ENCODE peak calls at places on chromosomes 12 and 14, in nine cellular contexts. M is Peyer's patch; N is endodermal cell; W is aorta; Q is tibial nerve; O is astrocyte of the spinal cord; U is CD8-positive, alpha-beta memory T cell; D is psoas muscle; A is A549. J is an unnamed sample.

GRCh38 chr12:124909831-124910560 is 4.5 kb downstream of the UBC start:
- DNase-seq in M (no peak), N (no peak), W (peak; percentile 44), Q (no peak), O (peak; percentile 41), U (no peak), D (no peak), A (peak; percentile 82), J (no peak)

GRCh38 chr12:40104461-40105264 is 1.2 kb downstream of the SLC2A13 start:
- DNase-seq in M (no peak), N (no peak), W (no peak), Q (no peak), O (no peak), U (no peak), D (no peak), A (peak; percentile 14), J (no peak)

GRCh38 chr14:33839193-33840076 is 111.4 kb downstream of the EGLN3 start:
- DNase-seq in M (peak; percentile 71), N (peak; percentile 77), W (peak; percentile 78), Q (peak; percentile 75), O (peak; percentile 52), U (peak; percentile 16), D (peak; percentile 35), A (peak; percentile 42), J (no peak)

GRCh38 chr12:2233034-2233433 is 180.2 kb downstream of the CACNA1C start:
- DNase-seq in M (no peak), N (no peak), W (no peak), Q (no peak), O (no peak), U (no peak), D (no peak), A (no peak), J (no peak)

GRCh38 chr12:85644508-85644907 is 191.7 kb downstream of the RASSF9 start:
- DNase-seq in M (no peak), N (no peak), W (no peak), Q (no peak), O (no peak), U (no peak), D (no peak), A (no peak), J (no peak)

GRCh38 chr14:81831128-81831815 is 297.6 kb upstream of the SEL1L start:
- DNase-seq in M (no peak), N (no peak), W (no peak), Q (peak; percentile 46), O (no peak), U (no peak), D (peak; percentile 63), A (no peak), J (no peak)

GRCh38 chr12:2300168-2300567 is 247.4 kb downstream of the CACNA1C start:
- DNase-seq in M (no peak), N (peak; percentile 5), W (no peak), Q (no peak), O (no peak), U (no peak), D (no peak), A (no peak), J (no peak)

GRCh38 chr12:64678248-64678647 is 68.0 kb downstream of the RASSF3 start:
- DNase-seq in M (no peak), N (peak; percentile 73), W (no peak), Q (no peak), O (no peak), U (no peak), D (no peak), A (no peak), J (no peak)

GRCh38 chr12:5480953-5481300 is 49.0 kb downstream of the NTF3 start:
- DNase-seq in M (no peak), N (peak; percentile 73), W (no peak), Q (no peak), O (no peak), U (no peak), D (no peak), A (no peak), J (no peak)

GRCh38 chr14:28141662-28142061 is 624.9 kb upstream of the FOXG1 start:
- DNase-seq in M (no peak), N (no peak), W (no peak), Q (no peak), O (no peak), U (no peak), D (no peak), A (no peak), J (no peak)

GRCh38 chr14:32762886-32763285 is 175.8 kb upstream of the NPAS3 start:
- DNase-seq in M (no peak), N (no peak), W (no peak), Q (no peak), O (peak; percentile 29), U (no peak), D (no peak), A (no peak), J (no peak)

GRCh38 chr14:106308839-106309389 is 782.5 kb downstream of the TMEM121 start:
- DNase-seq in M (peak; percentile 68), N (peak; percentile 75), W (no peak), Q (no peak), O (no peak), U (peak; percentile 59), D (no peak), A (peak; percentile 74), J (no peak)

GRCh38 chr12:76790564-76791552 is 26.9 kb downstream of the ZDHHC17 start:
- DNase-seq in M (no peak), N (no peak), W (no peak), Q (no peak), O (peak; percentile 27), U (peak; percentile 30), D (no peak), A (peak; percentile 40), J (no peak)

GRCh38 chr14:75450381-75451276 is 22.8 kb downstream of the JDP2 start:
- DNase-seq in M (peak; percentile 90), N (peak; percentile 51), W (peak; percentile 84), Q (no peak), O (peak; percentile 35), U (no peak), D (peak; percentile 71), A (no peak), J (no peak)

GRCh38 chr14:43692706-43693105 is 814.4 kb downstream of the FSCB start:
- DNase-seq in M (no peak), N (no peak), W (no peak), Q (no peak), O (no peak), U (no peak), D (no peak), A (no peak), J (no peak)

GRCh38 chr12:26767116-26767515 is 65.9 kb downstream of the ITPR2 start:
- DNase-seq in M (no peak), N (peak; percentile 53), W (no peak), Q (no peak), O (no peak), U (no peak), D (no peak), A (no peak), J (no peak)

GRCh38 chr12:116354950-116355779 is 77.7 kb upstream of the MED13L start:
- DNase-seq in M (no peak), N (no peak), W (peak; percentile 5), Q (no peak), O (no peak), U (no peak), D (no peak), A (no peak), J (no peak)

GRCh38 chr14:61258985-61259384 is 22.2 kb downstream of the TMEM30B start:
- DNase-seq in M (no peak), N (no peak), W (no peak), Q (no peak), O (no peak), U (no peak), D (no peak), A (no peak), J (no peak)

DNA sequence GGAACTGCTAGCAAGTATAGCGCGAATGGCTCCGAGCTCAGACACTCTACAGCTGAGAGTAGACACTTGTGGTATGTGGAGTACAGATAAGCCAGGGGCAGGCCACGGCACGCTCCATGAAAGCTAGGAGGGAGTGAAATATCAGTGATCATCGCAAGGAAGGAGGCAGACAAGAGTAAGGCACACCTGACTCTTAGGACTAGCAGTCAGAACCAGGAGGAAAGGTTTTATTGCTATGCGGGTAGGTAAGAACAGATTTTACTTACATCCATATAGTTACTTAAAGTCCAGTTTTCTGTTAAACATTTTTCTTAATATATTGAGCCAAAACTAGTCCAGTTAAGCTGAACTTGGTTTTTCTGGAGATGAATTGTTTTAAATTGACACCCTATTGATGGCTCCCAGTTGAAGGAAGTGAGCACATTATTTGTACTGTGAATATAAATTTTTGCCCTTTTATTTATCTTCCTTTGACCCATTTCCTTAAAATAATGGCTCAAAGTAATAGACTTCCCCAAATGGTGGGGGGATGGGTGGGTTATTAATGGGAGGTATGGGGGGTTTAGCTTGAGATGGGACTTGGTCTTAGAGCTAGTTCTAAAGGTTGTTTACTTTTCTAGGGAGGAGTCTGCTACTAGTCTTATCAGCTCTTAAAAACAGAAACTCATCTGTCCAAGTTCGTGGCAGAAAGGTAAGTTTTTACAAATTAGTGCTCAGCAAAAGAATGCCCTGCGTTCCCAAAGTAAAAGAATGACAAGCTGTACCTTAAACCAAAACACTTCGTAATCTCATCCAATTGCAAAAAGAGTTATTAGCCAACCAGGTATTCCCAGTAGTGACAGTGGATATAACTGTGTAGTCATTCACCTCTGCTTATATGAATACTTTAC is 5.8 kb downstream of the HNRNPA1 start:
- DNase-seq in M (no peak), N (peak; percentile 75), W (no peak), Q (no peak), O (no peak), U (no peak), D (no peak), A (no peak), J (no peak)
- H3K4me3 ChIP-seq in M (no peak overlapping the region), N (peak overlapping the region; percentile 94), W (no peak overlapping the region), Q (no peak overlapping the region), O (no peak overlapping the region), U (no peak overlapping the region), D (peak overlapping the region; percentile 98), A (peak overlapping the region; percentile 33), J (peak overlapping the region; percentile 50)

GRCh38 chr14:80087411-80087810 is 123.9 kb downstream of the DIO2 start:
- DNase-seq in M (no peak), N (no peak), W (no peak), Q (no peak), O (no peak), U (no peak), D (no peak), A (no peak), J (no peak)

GRCh38 chr14:80080601-80081000 is 130.7 kb downstream of the DIO2 start:
- DNase-seq in M (no peak), N (no peak), W (no peak), Q (no peak), O (no peak), U (no peak), D (no peak), A (no peak), J (no peak)

GRCh38 chr14:80084196-80084595 is 127.1 kb downstream of the DIO2 start:
- DNase-seq in M (no peak), N (no peak), W (no peak), Q (no peak), O (no peak), U (no peak), D (no peak), A (no peak), J (no peak)
- H3K4me3 ChIP-seq in M (no peak overlapping the region), N (no peak overlapping the region), W (no peak overlapping the region), Q (no peak overlapping the region), O (no peak overlapping the region), U (no peak overlapping the region), D (no peak overlapping the region), A (no peak overlapping the region), J (no peak overlapping the region)

GRCh38 chr12:78585132-78585531 is 279.4 kb upstream of the SYT1 start:
- DNase-seq in M (no peak), N (no peak), W (no peak), Q (no peak), O (peak; percentile 12), U (no peak), D (no peak), A (no peak), J (no peak)
- H3K4me3 ChIP-seq in M (no peak overlapping the region), N (no peak overlapping the region), W (no peak overlapping the region), Q (no peak overlapping the region), O (no peak overlapping the region), U (no peak overlapping the region), D (no peak overlapping the region), A (no peak overlapping the region), J (no peak overlapping the region)

GRCh38 chr14:56120091-56120632 is 2.0 kb downstream of the PELI2 start:
- DNase-seq in M (no peak), N (no peak), W (no peak), Q (peak; percentile 21), O (peak; percentile 57), U (no peak), D (no peak), A (no peak), J (no peak)
- H3K4me3 ChIP-seq in M (peak overlapping the region; percentile 96), N (peak overlapping the region; percentile 80), W (peak overlapping the region; percentile 96), Q (peak overlapping the region; percentile 90), O (peak overlapping the region; percentile 55), U (peak overlapping the region; percentile 52), D (peak overlapping the region; percentile 89), A (no peak overlapping the region), J (peak overlapping the region; percentile 91)